ENCODE peak calls at places on chromosome 15, in five cellular contexts. W, M, E, V and C are unnamed samples.

GRCh38 chr15:73334086-73334485 is 34.7 kb downstream of the HCN4 start:
- DNase-seq in V (no peak), W (no peak), E (no peak), M (no peak), C (no peak)

GRCh38 chr15:89750560-89751542 is at the start of gene MESP1:
- DNase-seq in V (peak; percentile 90), E (peak; percentile 95), W (peak; percentile 95), M (peak; percentile 53), C (peak; percentile 97)

GRCh38 chr15:74245342-74245931 is 9.3 kb downstream of the CCDC33 start:
- DNase-seq in W (peak; percentile 98), E (peak; percentile 86), M (no peak), V (peak; percentile 68), C (peak; percentile 99)

GRCh38 chr15:77030042-77030927 is 35.4 kb downstream of the PSTPIP1 start:
- DNase-seq in V (no peak), M (no peak), W (peak; percentile 97), E (no peak), C (peak; percentile 96)

GRCh38 chr15:81955709-81956108 is 90.1 kb downstream of the MEX3B start:
- DNase-seq in W (no peak), M (no peak), E (no peak), V (no peak), C (no peak)

GRCh38 chr15:38002883-38003477 is 68.5 kb downstream of the TMCO5A start:
- DNase-seq in V (peak; percentile 39), W (peak; percentile 65), E (peak; percentile 90), M (peak; percentile 39), C (peak; percentile 34)

GRCh38 chr15:98817745-98818144 is 169.4 kb downstream of the IGF1R start:
- DNase-seq in V (no peak), M (no peak), E (no peak), W (no peak), C (peak; percentile 83)

GRCh38 chr15:31390777-31391486 is 64.3 kb downstream of the KLF13 start:
- DNase-seq in V (no peak), W (no peak), M (no peak), E (peak; percentile 78), C (no peak)

GRCh38 chr15:77720617-77721016 is 87.9 kb upstream of the LINGO1 start:
- DNase-seq in M (no peak), W (peak; percentile 92), V (peak; percentile 32), E (no peak), C (peak; percentile 60)

GRCh38 chr15:33737687-33738606 is 230.3 kb upstream of the CHRM5 start:
- DNase-seq in M (no peak), W (peak; percentile 79), V (peak; percentile 41), E (peak; percentile 74), C (peak; percentile 74)

GRCh38 chr15:78909791-78910228 is 35.0 kb downstream of the CTSH start:
- DNase-seq in M (no peak), V (peak; percentile 40), W (peak; percentile 59), E (peak; percentile 76), C (peak; percentile 81)

GRCh38 chr15:79329186-79329611 is 18.3 kb downstream of the TMED3 start:
- DNase-seq in M (peak; percentile 87), V (no peak), E (peak; percentile 73), W (no peak), C (no peak)

GRCh38 chr15:28456476-28457395 is 76.0 kb downstream of the GOLGA8G start:
- DNase-seq in E (no peak), M (no peak), V (no peak), W (no peak), C (no peak)

GRCh38 chr15:34984884-34985630 is 3.0 kb downstream of the ZNF770 start:
- DNase-seq in W (no peak), M (no peak), V (no peak), E (no peak), C (no peak)

GRCh38 chr15:42344763-42345162 is 14.5 kb upstream of the CAPN3 start:
- DNase-seq in E (no peak), M (peak; percentile 93), W (no peak), V (no peak), C (no peak)

GRCh38 chr15:80105193-80105984 is 45.9 kb downstream of the ZFAND6 start:
- DNase-seq in W (no peak), E (no peak), V (no peak), M (peak; percentile 9), C (no peak)

GRCh38 chr15:65771870-65772269 is 20.2 kb downstream of the DENND4A start:
- DNase-seq in E (no peak), W (no peak), V (no peak), M (no peak), C (no peak)

GRCh38 chr15:66611257-66612053 is 45.7 kb upstream of the LCTL start:
- DNase-seq in W (no peak), E (no peak), M (no peak), V (no peak), C (no peak)

GRCh38 chr15:85752591-85752990 is 42.1 kb downstream of the KLHL25 start:
- DNase-seq in M (no peak), E (no peak), V (no peak), W (no peak), C (no peak)

GRCh38 chr15:58521293-58521991 is 89.7 kb downstream of the LIPC start:
- DNase-seq in W (peak; percentile 93), M (peak; percentile 19), V (no peak), E (peak; percentile 91), C (peak; percentile 74)

GRCh38 chr15:79989682-79990081 is 18.7 kb upstream of the BCL2A1 start:
- DNase-seq in V (no peak), M (peak; percentile 22), E (no peak), W (no peak), C (no peak)